ENCODE peak calls at places on chromosomes 1 and 21, in nine cellular contexts. One of them, this sample, is unnamed.

GRCh38 chr1:65717815-65718454 is 74.8 kb upstream of the PDE4B start:
- DNase-seq in right lobe of liver: no peak
- DNase-seq in HCT116: peak; percentile 24
- DNase-seq in CD8-positive, alpha-beta memory T cell: no peak
- DNase-seq in PC-3: peak; percentile 60
- DNase-seq in transverse colon: no peak
- DNase-seq in stomach: no peak
- DNase-seq in H1: no peak
- DNase-seq in CD8-positive, alpha-beta T cell: no peak
- DNase-seq in this sample: no peak

GRCh38 chr1:186532481-186532880 is 71.6 kb upstream of the PDC start:
- DNase-seq in HCT116: no peak
- DNase-seq in CD8-positive, alpha-beta memory T cell: no peak
- DNase-seq in transverse colon: no peak
- DNase-seq in PC-3: no peak
- DNase-seq in CD8-positive, alpha-beta T cell: no peak
- DNase-seq in stomach: no peak
- DNase-seq in H1: no peak
- DNase-seq in right lobe of liver: no peak
- DNase-seq in this sample: no peak

GRCh38 chr1:234486858-234487830 is 8.2 kb upstream of the TARBP1 start:
- DNase-seq in transverse colon: peak; percentile 35
- DNase-seq in PC-3: peak; percentile 71
- DNase-seq in stomach: peak; percentile 38
- DNase-seq in HCT116: no peak
- DNase-seq in right lobe of liver: peak; percentile 55
- DNase-seq in CD8-positive, alpha-beta T cell: no peak
- DNase-seq in H1: no peak
- DNase-seq in CD8-positive, alpha-beta memory T cell: no peak
- DNase-seq in this sample: no peak

GRCh38 chr1:232196042-232196441 is 433.9 kb downstream of the SIPA1L2 start:
- DNase-seq in CD8-positive, alpha-beta T cell: no peak
- DNase-seq in right lobe of liver: no peak
- DNase-seq in stomach: no peak
- DNase-seq in PC-3: peak; percentile 10
- DNase-seq in HCT116: no peak
- DNase-seq in CD8-positive, alpha-beta memory T cell: no peak
- DNase-seq in H1: no peak
- DNase-seq in transverse colon: no peak
- DNase-seq in this sample: no peak

GRCh38 chr1:198123146-198123545 is 33.7 kb upstream of the NEK7 start:
- DNase-seq in CD8-positive, alpha-beta T cell: no peak
- DNase-seq in HCT116: no peak
- DNase-seq in right lobe of liver: no peak
- DNase-seq in PC-3: peak; percentile 4
- DNase-seq in CD8-positive, alpha-beta memory T cell: no peak
- DNase-seq in stomach: no peak
- DNase-seq in H1: no peak
- DNase-seq in transverse colon: no peak
- DNase-seq in this sample: no peak

GRCh38 chr1:222892137-222892763 is 77.4 kb downstream of the DISP1 start:
- DNase-seq in PC-3: peak; percentile 83
- DNase-seq in transverse colon: no peak
- DNase-seq in right lobe of liver: no peak
- DNase-seq in CD8-positive, alpha-beta memory T cell: no peak
- DNase-seq in H1: no peak
- DNase-seq in stomach: no peak
- DNase-seq in CD8-positive, alpha-beta T cell: no peak
- DNase-seq in HCT116: no peak
- DNase-seq in this sample: no peak

GRCh38 chr1:229027622-229028182 is 243.2 kb upstream of the RAB4A start:
- DNase-seq in HCT116: no peak
- DNase-seq in right lobe of liver: no peak
- DNase-seq in transverse colon: peak; percentile 34
- DNase-seq in stomach: no peak
- DNase-seq in CD8-positive, alpha-beta memory T cell: no peak
- DNase-seq in H1: no peak
- DNase-seq in PC-3: peak; percentile 20
- DNase-seq in CD8-positive, alpha-beta T cell: no peak
- DNase-seq in this sample: no peak

GRCh38 chr1:248155927-248156326 is 11.0 kb downstream of the OR2M5 start:
- DNase-seq in transverse colon: no peak
- DNase-seq in H1: no peak
- DNase-seq in right lobe of liver: no peak
- DNase-seq in CD8-positive, alpha-beta memory T cell: no peak
- DNase-seq in CD8-positive, alpha-beta T cell: no peak
- DNase-seq in stomach: no peak
- DNase-seq in HCT116: no peak
- DNase-seq in PC-3: no peak
- DNase-seq in this sample: no peak

GRCh38 chr1:148308832-148309458 is 156.9 kb upstream of the NBPF11 start:
- DNase-seq in stomach: no peak
- DNase-seq in right lobe of liver: no peak
- DNase-seq in transverse colon: no peak
- DNase-seq in CD8-positive, alpha-beta T cell: no peak
- DNase-seq in HCT116: no peak
- DNase-seq in CD8-positive, alpha-beta memory T cell: no peak
- DNase-seq in PC-3: no peak
- DNase-seq in H1: peak; percentile 75
- DNase-seq in this sample: no peak

DNA sequence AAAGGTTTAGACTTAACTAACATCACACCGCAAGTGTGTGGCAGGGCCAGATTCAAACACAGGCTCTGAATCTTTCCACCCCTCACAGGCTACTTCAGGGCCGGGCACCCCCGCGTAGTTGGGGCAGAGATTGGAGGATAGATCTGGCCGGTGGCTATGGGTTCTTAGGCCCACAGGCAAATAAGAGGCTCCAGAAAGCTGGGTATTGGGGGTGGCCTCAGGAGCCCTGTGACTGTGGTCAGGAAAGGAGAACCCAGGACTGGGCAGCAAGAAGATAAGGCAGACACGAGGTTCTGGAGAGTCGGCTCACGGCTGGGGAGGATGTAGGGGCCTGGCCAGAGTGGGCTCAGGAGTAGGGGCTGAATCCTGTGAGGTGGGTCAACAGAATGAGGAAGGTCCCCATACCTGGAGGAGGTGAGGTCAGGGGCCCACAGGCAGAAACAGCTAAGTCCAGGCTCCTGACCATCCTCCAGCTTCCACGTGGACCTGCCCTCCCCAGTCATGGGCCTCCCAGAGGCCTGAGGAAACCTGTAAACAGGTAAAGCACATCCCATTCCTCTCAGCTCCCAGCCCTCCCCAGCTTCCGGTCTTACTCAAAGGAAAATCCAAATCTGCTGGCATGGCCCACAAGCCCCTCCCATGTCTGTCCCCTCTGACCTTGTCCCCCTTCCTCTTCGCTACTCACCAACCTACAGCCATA is 306.2 kb downstream of the MATN1 start:
- DNase-seq in stomach: peak; percentile 17
- DNase-seq in CD8-positive, alpha-beta memory T cell: no peak
- DNase-seq in transverse colon: no peak
- DNase-seq in right lobe of liver: no peak
- DNase-seq in CD8-positive, alpha-beta T cell: peak; percentile 17
- DNase-seq in HCT116: no peak
- DNase-seq in PC-3: no peak
- DNase-seq in H1: peak; percentile 31
- DNase-seq in this sample: no peak
- H3K4me1 ChIP-seq in stomach: no peaks in the 10 kb centered on the region
- H3K4me1 ChIP-seq in CD8-positive, alpha-beta memory T cell: no peaks in the 10 kb centered on the region
- H3K4me1 ChIP-seq in transverse colon: no peaks in the 10 kb centered on the region
- H3K4me1 ChIP-seq in right lobe of liver: no peaks in the 10 kb centered on the region
- H3K4me1 ChIP-seq in CD8-positive, alpha-beta T cell: no peaks in the 10 kb centered on the region
- H3K4me1 ChIP-seq in HCT116: peaks cover 6% of the 10 kb centered on the region
- H3K4me1 ChIP-seq in PC-3: no peaks in the 10 kb centered on the region
- H3K4me1 ChIP-seq in H1: peaks cover 3% of the 10 kb centered on the region
- H3K4me1 ChIP-seq in this sample: no peaks in the 10 kb centered on the region

DNA sequence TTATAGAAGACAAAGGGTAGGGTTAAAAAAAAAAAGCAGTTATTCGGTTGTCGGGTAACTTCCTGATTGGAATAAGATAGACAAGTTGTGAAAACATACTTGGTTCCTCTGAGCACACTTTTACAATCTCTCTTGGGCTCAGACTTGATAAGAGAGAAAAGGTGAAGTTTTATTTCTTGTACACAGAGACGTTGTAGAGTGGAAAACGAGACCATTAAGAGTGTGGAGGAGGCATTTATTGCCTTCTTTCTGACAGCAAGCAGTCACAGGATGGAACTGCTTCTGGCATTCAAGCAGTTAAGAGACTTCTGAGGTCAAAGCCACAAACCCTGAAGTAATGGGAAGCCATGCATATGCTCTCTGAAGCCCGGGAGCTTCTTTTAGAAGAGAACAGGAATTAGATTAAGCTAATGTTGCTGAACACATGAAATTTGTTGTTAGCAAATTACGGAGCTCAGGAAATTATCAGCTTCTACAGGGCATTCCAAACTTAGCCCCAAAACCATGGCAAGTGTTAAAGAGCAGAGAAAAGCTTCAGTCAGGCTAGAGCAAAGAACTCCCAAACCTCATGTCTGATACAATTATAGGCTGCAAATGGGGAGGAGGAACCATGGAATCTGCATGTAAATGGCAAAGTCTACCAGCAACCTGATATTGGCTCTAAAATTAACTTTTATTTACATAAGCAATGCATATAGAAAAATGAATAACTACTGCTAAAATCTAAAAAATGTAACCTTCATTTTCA is 26.0 kb downstream of the S1PR1 start:
- DNase-seq in stomach: no peak
- DNase-seq in HCT116: no peak
- DNase-seq in right lobe of liver: no peak
- DNase-seq in CD8-positive, alpha-beta memory T cell: peak; percentile 50
- DNase-seq in H1: no peak
- DNase-seq in CD8-positive, alpha-beta T cell: no peak
- DNase-seq in transverse colon: no peak
- DNase-seq in PC-3: no peak
- DNase-seq in this sample: no peak
- H3K4me1 ChIP-seq in stomach: peaks cover 16% of the 10 kb centered on the region
- H3K4me1 ChIP-seq in HCT116: peaks cover 13% of the 10 kb centered on the region
- H3K4me1 ChIP-seq in right lobe of liver: peaks cover 7% of the 10 kb centered on the region
- H3K4me1 ChIP-seq in CD8-positive, alpha-beta memory T cell: peaks cover 99% of the 10 kb centered on the region
- H3K4me1 ChIP-seq in H1: peaks cover 4% of the 10 kb centered on the region
- H3K4me1 ChIP-seq in CD8-positive, alpha-beta T cell: peaks cover 89% of the 10 kb centered on the region
- H3K4me1 ChIP-seq in transverse colon: peaks cover 6% of the 10 kb centered on the region
- H3K4me1 ChIP-seq in PC-3: peaks cover 67% of the 10 kb centered on the region
- H3K4me1 ChIP-seq in this sample: peaks cover 79% of the 10 kb centered on the region

DNA sequence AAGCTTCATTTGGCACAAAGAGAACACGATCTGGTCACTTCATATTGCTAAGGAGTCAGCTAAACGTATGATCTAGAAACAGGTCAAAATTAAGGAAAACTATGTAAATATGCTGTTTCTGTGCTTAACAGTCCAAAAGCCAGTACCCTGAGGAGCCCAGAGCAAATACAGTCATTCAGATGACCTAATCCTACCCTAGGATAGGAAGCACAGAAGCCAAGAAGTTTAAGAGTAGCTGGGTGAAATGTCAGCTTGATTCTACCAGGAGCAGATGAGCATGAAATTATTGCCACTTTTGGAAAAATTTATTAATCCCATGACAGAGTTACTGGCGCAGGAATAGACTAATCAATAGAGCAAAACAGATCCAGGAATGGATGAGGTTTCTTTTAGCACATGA is 18.3 kb downstream of the SORT1 start:
- DNase-seq in H1: no peak
- DNase-seq in HCT116: no peak
- DNase-seq in CD8-positive, alpha-beta T cell: no peak
- DNase-seq in transverse colon: no peak
- DNase-seq in right lobe of liver: no peak
- DNase-seq in CD8-positive, alpha-beta memory T cell: no peak
- DNase-seq in PC-3: peak; percentile 67
- DNase-seq in stomach: no peak
- DNase-seq in this sample: no peak
- H3K4me1 ChIP-seq in H1: peaks cover 4% of the 10 kb centered on the region
- H3K4me1 ChIP-seq in HCT116: no peaks in the 10 kb centered on the region
- H3K4me1 ChIP-seq in CD8-positive, alpha-beta T cell: no peaks in the 10 kb centered on the region
- H3K4me1 ChIP-seq in transverse colon: peaks cover 3% of the 10 kb centered on the region
- H3K4me1 ChIP-seq in right lobe of liver: no peaks in the 10 kb centered on the region
- H3K4me1 ChIP-seq in CD8-positive, alpha-beta memory T cell: no peaks in the 10 kb centered on the region
- H3K4me1 ChIP-seq in PC-3: peaks cover 28% of the 10 kb centered on the region
- H3K4me1 ChIP-seq in stomach: peaks cover 31% of the 10 kb centered on the region
- H3K4me1 ChIP-seq in this sample: no peaks in the 10 kb centered on the region

GRCh38 chr21:29316806-29317205 is 18.1 kb downstream of the BACH1 start:
- DNase-seq in right lobe of liver: no peak
- DNase-seq in transverse colon: no peak
- DNase-seq in stomach: no peak
- DNase-seq in CD8-positive, alpha-beta T cell: no peak
- DNase-seq in H1: no peak
- DNase-seq in HCT116: no peak
- DNase-seq in PC-3: no peak
- DNase-seq in CD8-positive, alpha-beta memory T cell: no peak
- DNase-seq in this sample: no peak

GRCh38 chr21:29315155-29315749 is 16.5 kb downstream of the BACH1 start:
- DNase-seq in right lobe of liver: no peak
- DNase-seq in CD8-positive, alpha-beta T cell: no peak
- DNase-seq in CD8-positive, alpha-beta memory T cell: no peak
- DNase-seq in PC-3: no peak
- DNase-seq in HCT116: no peak
- DNase-seq in transverse colon: no peak
- DNase-seq in H1: no peak
- DNase-seq in stomach: no peak
- DNase-seq in this sample: no peak

GRCh38 chr21:29316029-29316742 is 17.5 kb downstream of the BACH1 start:
- DNase-seq in H1: no peak
- DNase-seq in right lobe of liver: no peak
- DNase-seq in stomach: no peak
- DNase-seq in HCT116: no peak
- DNase-seq in CD8-positive, alpha-beta T cell: no peak
- DNase-seq in CD8-positive, alpha-beta memory T cell: no peak
- DNase-seq in PC-3: no peak
- DNase-seq in transverse colon: no peak
- DNase-seq in this sample: no peak

GRCh38 chr21:29311802-29312201 is 13.1 kb downstream of the BACH1 start:
- DNase-seq in PC-3: no peak
- DNase-seq in right lobe of liver: no peak
- DNase-seq in CD8-positive, alpha-beta T cell: no peak
- DNase-seq in HCT116: no peak
- DNase-seq in H1: no peak
- DNase-seq in stomach: no peak
- DNase-seq in transverse colon: no peak
- DNase-seq in CD8-positive, alpha-beta memory T cell: no peak
- DNase-seq in this sample: no peak

DNA sequence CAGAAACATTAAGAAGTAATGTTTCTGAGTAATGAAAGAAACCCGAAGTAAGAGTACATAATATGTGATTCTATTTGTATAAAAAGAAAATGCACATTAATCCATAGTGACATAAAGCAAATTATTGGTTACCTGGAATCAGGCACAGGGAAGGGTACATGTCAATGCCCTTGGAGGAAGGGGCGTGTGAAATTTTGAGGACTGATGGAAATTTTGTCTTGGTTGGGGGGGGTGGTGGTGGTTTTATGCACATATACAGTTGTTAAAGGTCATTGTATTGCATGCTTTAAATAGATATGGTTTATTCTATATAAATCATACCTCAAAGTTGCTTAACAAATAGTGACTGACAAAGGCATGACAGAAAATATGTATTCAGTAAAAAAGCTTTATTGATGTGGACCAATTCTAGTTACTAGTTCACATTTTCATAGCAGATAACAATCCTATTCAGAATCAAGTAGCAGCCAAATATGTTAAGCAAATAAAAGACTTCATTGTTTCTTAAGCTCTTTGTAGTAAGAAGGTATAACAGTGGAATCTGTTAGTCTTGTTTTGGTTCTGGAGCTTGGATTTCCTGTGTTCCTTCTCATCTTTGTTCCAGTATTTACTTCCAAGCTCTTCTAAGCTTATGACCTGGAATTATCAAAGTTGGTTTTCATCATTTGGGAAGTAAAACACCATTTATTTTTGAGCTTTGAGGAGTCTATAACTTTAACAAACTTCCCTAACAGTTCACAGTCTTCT is 15.1 kb downstream of the BACH1 start:
- DNase-seq in H1: no peak
- DNase-seq in transverse colon: no peak
- DNase-seq in PC-3: no peak
- DNase-seq in right lobe of liver: no peak
- DNase-seq in stomach: no peak
- DNase-seq in HCT116: no peak
- DNase-seq in CD8-positive, alpha-beta T cell: no peak
- DNase-seq in CD8-positive, alpha-beta memory T cell: no peak
- DNase-seq in this sample: no peak
- H3K4me1 ChIP-seq in H1: no peaks in the 10 kb centered on the region
- H3K4me1 ChIP-seq in transverse colon: peaks cover 4% of the 10 kb centered on the region
- H3K4me1 ChIP-seq in PC-3: no peaks in the 10 kb centered on the region
- H3K4me1 ChIP-seq in right lobe of liver: peaks cover 15% of the 10 kb centered on the region
- H3K4me1 ChIP-seq in stomach: peaks cover 59% of the 10 kb centered on the region
- H3K4me1 ChIP-seq in HCT116: peaks cover 3% of the 10 kb centered on the region
- H3K4me1 ChIP-seq in CD8-positive, alpha-beta T cell: peaks cover 13% of the 10 kb centered on the region
- H3K4me1 ChIP-seq in CD8-positive, alpha-beta memory T cell: no peaks in the 10 kb centered on the region
- H3K4me1 ChIP-seq in this sample: no peaks in the 10 kb centered on the region

This sample was measured in effector memory CD4-positive, alpha-beta T cell.